ENCODE peak calls at places on chromosomes 4 and X, in five cellular contexts. K, S, C, J and F are unnamed samples.

GRCh38 chrX:51814066-51814465 is 70.8 kb downstream of the GSPT2 start:
- DNase-seq in S (no peak), K (no peak), J (no peak), C (no peak), F (no peak)

GRCh38 chrX:154036513-154036912 is 16.8 kb upstream of the IRAK1 start:
- DNase-seq in K (no peak), C (no peak), S (no peak), J (no peak), F (peak; percentile 19)

GRCh38 chr4:107755841-107756356 is 35.9 kb upstream of the PAPSS1 start:
- DNase-seq in J (no peak), C (no peak), K (no peak), S (no peak), F (no peak)

GRCh38 chr4:10030946-10031662 is 9.8 kb upstream of the SLC2A9 start:
- DNase-seq in C (no peak), S (no peak), J (no peak), K (no peak), F (no peak)

GRCh38 chrX:153779891-153780677 is 757 bp upstream of the SRPK3 start:
- DNase-seq in J (no peak), K (no peak), S (no peak), C (no peak), F (no peak)

GRCh38 chrX:22360129-22360528 is 87.4 kb downstream of the CBLL2 start:
- DNase-seq in K (no peak), J (no peak), S (no peak), C (no peak), F (no peak)

GRCh38 chrX:69262036-69262905 is 97.0 kb upstream of the PJA1 start:
- DNase-seq in J (no peak), C (no peak), K (no peak), S (no peak), F (no peak)

GRCh38 chr4:42554072-42554471 is 102.8 kb downstream of the ATP8A1 start:
- DNase-seq in C (no peak), S (no peak), K (no peak), J (no peak), F (no peak)

GRCh38 chr4:150348079-150348478 is 233.9 kb upstream of the MAB21L2 start:
- DNase-seq in C (no peak), S (no peak), K (no peak), J (no peak), F (no peak)

GRCh38 chr4:189445613-189446012 is 495.1 kb upstream of the FRG1 start:
- DNase-seq in C (no peak), K (no peak), S (no peak), J (no peak), F (no peak)

GRCh38 chr4:9999956-10000551 is 21.2 kb downstream of the SLC2A9 start:
- DNase-seq in C (no peak), S (no peak), J (no peak), K (no peak), F (no peak)

GRCh38 chr4:183443609-183444148 is 757 bp upstream of the CDKN2AIP start:
- DNase-seq in J (no peak), K (no peak), C (no peak), S (no peak), F (peak; percentile 30)

GRCh38 chr4:78513411-78513975 is 38.1 kb upstream of the ANXA3 start:
- DNase-seq in J (no peak), K (no peak), C (no peak), S (no peak), F (no peak)

GRCh38 chrX:108312938-108313337 is 125.3 kb downstream of the COL4A6 start:
- DNase-seq in C (no peak), K (no peak), S (no peak), J (peak; percentile 29), F (no peak)

GRCh38 chrX:81957900-81958545 is 756.1 kb downstream of the SH3BGRL start:
- DNase-seq in S (no peak), J (no peak), K (no peak), C (no peak), F (no peak)

GRCh38 chr4:57342406-57342805 is 232.2 kb upstream of the IGFBP7 start:
- DNase-seq in S (no peak), C (no peak), J (no peak), K (no peak), F (no peak)

GRCh38 chrX:20189171-20189570 is 47.5 kb upstream of the EIF1AX start:
- DNase-seq in C (no peak), S (no peak), K (no peak), J (no peak), F (no peak)

GRCh38 chrX:139200793-139201192 is 329.7 kb upstream of the F9 start:
- DNase-seq in C (no peak), J (no peak), K (no peak), S (no peak), F (no peak)

GRCh38 chr4:8308144-8308543 is 38.6 kb downstream of the HTRA3 start:
- DNase-seq in S (no peak), J (peak; percentile 41), K (no peak), C (no peak), F (no peak)

GRCh38 chr4:165079476-165079875 is 25.8 kb downstream of the TRIM75 start:
- DNase-seq in K (peak; percentile 74), C (no peak), J (no peak), S (peak; percentile 58), F (no peak)

GRCh38 chr4:53913771-53914170 is 150.6 kb downstream of the CHIC2 start:
- DNase-seq in S (no peak), K (no peak), J (no peak), C (no peak), F (no peak)

GRCh38 chr4:165726831-165727230 is 146.2 kb upstream of the TLL1 start:
- DNase-seq in C (no peak), J (no peak), S (no peak), K (no peak), F (no peak)

GRCh38 chr4:119087121-119087520 is 48.5 kb upstream of the MYOZ2 start:
- DNase-seq in J (no peak), S (no peak), C (no peak), K (no peak), F (no peak)

GRCh38 chr4:10057023-10057395 is 35.7 kb upstream of the SLC2A9 start:
- DNase-seq in K (no peak), S (no peak), C (no peak), J (no peak), F (no peak)

GRCh38 chrX:149871940-149872339 is 9.0 kb upstream of the MAGEA8 start:
- DNase-seq in J (no peak), S (no peak), K (peak; percentile 32), C (peak; percentile 13), F (peak; percentile 23)

GRCh38 chrX:153488231-153488914 is 6.4 kb upstream of the BGN start:
- DNase-seq in S (no peak), K (no peak), C (no peak), J (no peak), F (no peak)

GRCh38 chr4:85243857-85244256 is 231.1 kb upstream of the ARHGAP24 start:
- DNase-seq in J (no peak), K (no peak), C (no peak), S (no peak), F (no peak)

GRCh38 chrX:40700640-40701342 is 34.6 kb downstream of the MED14 start:
- DNase-seq in J (no peak), S (no peak), C (no peak), K (no peak), F (no peak)

GRCh38 chr4:157804986-157805385 is 367.8 kb downstream of the GASK1B start:
- DNase-seq in J (no peak), S (no peak), K (no peak), C (no peak), F (no peak)

GRCh38 chr4:2361366-2362285 is 56.8 kb downstream of the ZFYVE28 start:
- DNase-seq in J (peak; percentile 39), C (no peak), K (no peak), S (no peak), F (no peak)

GRCh38 chr4:84496356-84497219 is 2.5 kb downstream of the NKX6-1 start:
- DNase-seq in J (no peak), S (no peak), K (no peak), C (no peak), F (no peak)

GRCh38 chrX:19625612-19626011 is 110.3 kb upstream of the MAP3K15 start:
- DNase-seq in J (no peak), S (no peak), K (peak; percentile 25), C (no peak), F (peak; percentile 9)

GRCh38 chr4:70177117-70177516 is 18.4 kb upstream of the ODAM start:
- DNase-seq in K (no peak), C (no peak), J (no peak), S (no peak), F (no peak)

GRCh38 chr4:80156410-80156809 is 40.9 kb upstream of the PRDM8 start:
- DNase-seq in J (no peak), C (no peak), S (no peak), K (no peak), F (no peak)

GRCh38 chr4:114598191-114599121 is at the start of gene UGT8:
- DNase-seq in K (peak; percentile 90), C (no peak), J (peak; percentile 69), S (no peak), F (no peak)

GRCh38 chr4:22356996-22357596 is 158.8 kb downstream of the ADGRA3 start:
- DNase-seq in K (no peak), C (no peak), J (no peak), S (no peak), F (no peak)

DNA sequence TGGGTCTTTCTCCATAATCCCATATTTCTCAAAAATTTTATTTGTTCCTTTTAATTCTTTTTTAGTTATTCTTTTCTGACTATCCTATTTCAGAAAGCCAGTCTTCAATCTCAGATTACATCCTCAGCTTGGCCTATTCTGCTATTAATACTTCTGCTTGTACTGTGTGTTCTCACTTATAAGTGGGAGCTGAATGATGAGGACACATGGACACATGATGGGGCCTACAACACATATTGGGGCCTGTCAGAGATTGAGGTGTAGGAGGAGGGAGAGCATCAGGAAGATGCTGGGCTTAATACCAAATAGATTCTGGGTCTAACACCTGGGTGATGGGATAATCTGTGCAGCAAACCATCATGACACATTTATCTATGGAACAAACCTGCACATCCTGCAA is 82.3 kb downstream of the MAGEE1 start:
- DNase-seq in K (no peak), C (no peak), S (no peak), J (no peak), F (no peak)
- H3K9me3 ChIP-seq in K (no peaks in the 10 kb centered on the region), C (no peaks in the 10 kb centered on the region), S (no peaks in the 10 kb centered on the region), J (no peaks in the 10 kb centered on the region), F (no peaks in the 10 kb centered on the region)

GRCh38 chr4:45944000-45944399 is 179.9 kb downstream of the GABRG1 start:
- DNase-seq in J (no peak), S (no peak), K (no peak), C (no peak), F (no peak)

DNA sequence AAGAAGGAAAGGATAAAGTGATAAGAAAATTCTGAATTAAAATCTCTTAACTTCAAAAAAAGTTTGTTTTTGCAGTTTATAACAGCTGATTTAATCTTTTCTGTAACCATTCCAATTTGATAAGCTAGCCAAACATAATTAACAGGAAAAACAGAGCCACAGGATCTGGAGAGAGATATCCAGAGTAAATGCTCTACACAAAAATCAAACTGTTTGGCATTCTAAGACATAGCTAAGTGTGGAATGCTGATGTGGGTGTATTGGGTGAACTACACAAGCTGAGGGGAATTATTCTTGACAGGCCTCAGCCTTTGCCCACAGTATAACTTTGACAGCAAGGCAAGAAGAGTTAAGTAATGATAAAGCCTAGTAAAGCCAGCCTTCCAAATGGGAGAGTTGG is 184.8 kb downstream of the GABRG1 start:
- DNase-seq in J (no peak), S (no peak), K (no peak), C (no peak), F (no peak)
- H3K9me3 ChIP-seq in J (no peaks in the 10 kb centered on the region), S (no peaks in the 10 kb centered on the region), K (no peaks in the 10 kb centered on the region), C (no peaks in the 10 kb centered on the region), F (no peaks in the 10 kb centered on the region)

GRCh38 chrX:73852022-73852421 is 289.0 kb downstream of the CHIC1 start:
- DNase-seq in S (no peak), C (no peak), J (no peak), K (no peak), F (no peak)
- H3K9me3 ChIP-seq in S (no peaks in the 10 kb centered on the region), C (no peaks in the 10 kb centered on the region), J (no peaks in the 10 kb centered on the region), K (no peaks in the 10 kb centered on the region), F (no peaks in the 10 kb centered on the region)

GRCh38 chrX:145613894-145614293 is 203.7 kb upstream of the SLITRK2 start:
- DNase-seq in C (no peak), K (no peak), J (no peak), S (no peak), F (no peak)
- H3K9me3 ChIP-seq in C (no peaks in the 10 kb centered on the region), K (no peaks in the 10 kb centered on the region), J (no peaks in the 10 kb centered on the region), S (no peaks in the 10 kb centered on the region), F (no peaks in the 10 kb centered on the region)